ENCODE peak calls at places on chromosomes 2 and 18, in nine cellular contexts. H is tibial nerve, D is spleen, E is IMR-90, J is esophagus squamous epithelium, L is sigmoid colon, C is Peyer's patch, B is GM12878, O is breast epithelium. N is an unnamed sample. For H3K9me3, the result is how much of the 10 kb centered on the place peaks cover.

GRCh38 chr2:66874411-66874810 is 439.5 kb downstream of the MEIS1 start:
- DNase-seq in H (no peak), D (no peak), C (no peak), L (no peak), B (no peak), O (no peak), J (no peak), E (peak), N (no peak)

GRCh38 chr2:46824611-46825010 is 91.0 kb downstream of the MCFD2 start:
- DNase-seq in H (no peak), E (no peak), L (no peak), J (no peak), D (no peak), O (no peak), B (no peak), C (no peak), N (no peak)

GRCh38 chr18:72830109-72830508 is 37.7 kb downstream of the NETO1 start:
- DNase-seq in O (no peak), D (no peak), C (no peak), E (no peak), H (no peak), B (no peak), L (no peak), J (no peak), N (no peak)

GRCh38 chr2:152234277-152234676 is 58.7 kb upstream of the STAM2 start:
- DNase-seq in L (no peak), D (no peak), B (no peak), O (no peak), H (no peak), C (no peak), E (no peak), J (no peak), N (no peak)

GRCh38 chr2:19819097-19820065 is 82.4 kb downstream of the TTC32 start:
- DNase-seq in J (no peak), H (no peak), O (no peak), L (no peak), E (peak), B (no peak), C (no peak), D (no peak), N (no peak)

GRCh38 chr2:143165291-143165690 is 36.1 kb downstream of the ARHGAP15 start:
- DNase-seq in H (no peak), O (no peak), E (no peak), B (no peak), L (no peak), J (no peak), D (no peak), C (no peak), N (no peak)

GRCh38 chr2:105344704-105345345 is 7.5 kb downstream of the C2orf49 start:
- DNase-seq in H (no peak), D (no peak), L (no peak), J (no peak), B (no peak), C (no peak), O (no peak), E (peak), N (no peak)

GRCh38 chr2:118224144-118224887 is 136.0 kb downstream of the INSIG2 start:
- DNase-seq in D (peak), J (no peak), L (no peak), E (no peak), B (no peak), O (no peak), H (no peak), C (peak), N (no peak)

GRCh38 chr2:151922845-151923666 is 94.8 kb upstream of the ARL5A start:
- DNase-seq in E (no peak), L (peak), H (peak), O (no peak), J (peak), D (peak), C (peak), B (no peak), N (no peak)

GRCh38 chr2:217826505-217826904 is 176.3 kb downstream of the TNS1 start:
- DNase-seq in H (peak), L (peak), D (no peak), B (no peak), O (no peak), E (no peak), J (no peak), C (no peak), N (no peak)

GRCh38 chr2:66443977-66444855 is 9.3 kb downstream of the MEIS1 start:
- DNase-seq in J (no peak), E (peak), H (no peak), L (peak), B (no peak), C (no peak), O (no peak), D (no peak), N (peak)

GRCh38 chr18:75137346-75137877 is 71.5 kb downstream of the PTGR3 start:
- DNase-seq in J (no peak), H (no peak), E (no peak), B (no peak), D (peak), O (no peak), C (no peak), L (no peak), N (no peak)

GRCh38 chr2:68190991-68191731 is 33.5 kb downstream of the PNO1 start:
- DNase-seq in O (no peak), H (no peak), C (no peak), B (no peak), J (no peak), E (peak), L (no peak), D (no peak), N (no peak)

GRCh38 chr2:84212611-84213314 is 246.3 kb downstream of the SUCLG1 start:
- DNase-seq in J (no peak), H (no peak), E (no peak), D (no peak), B (peak), C (no peak), L (no peak), O (no peak), N (no peak)

GRCh38 chr2:65565681-65566080 is 133.3 kb upstream of the SPRED2 start:
- DNase-seq in H (no peak), L (no peak), C (no peak), D (peak), E (no peak), J (no peak), O (no peak), B (no peak), N (no peak)

GRCh38 chr2:1208522-1208921 is 204.7 kb upstream of the TPO start:
- DNase-seq in J (no peak), O (no peak), E (no peak), D (no peak), B (no peak), H (no peak), L (no peak), C (no peak), N (no peak)

GRCh38 chr2:8552264-8552913 is 129.5 kb upstream of the ID2 start:
- DNase-seq in J (no peak), H (no peak), O (no peak), E (no peak), D (peak), B (no peak), L (peak), C (peak), N (peak)

GRCh38 chr18:5294113-5294617 is 1.4 kb downstream of the ZBTB14 start:
- DNase-seq in D (no peak), O (peak), L (peak), H (peak), C (peak), J (peak), E (peak), B (no peak), N (no peak)

GRCh38 chr18:6022089-6022444 is 126.7 kb upstream of the TMEM200C start:
- DNase-seq in D (no peak), C (no peak), E (peak), L (no peak), O (no peak), J (no peak), B (no peak), H (no peak), N (no peak)

GRCh38 chr18:32429427-32429826 is 41.3 kb downstream of the GAREM1 start:
- DNase-seq in O (no peak), J (no peak), H (no peak), E (no peak), L (no peak), C (no peak), B (no peak), D (no peak), N (no peak)

GRCh38 chr2:119248311-119248710 is 24.7 kb downstream of the STEAP3 start:
- DNase-seq in C (no peak), H (no peak), J (no peak), E (peak), L (no peak), O (no peak), B (no peak), D (no peak), N (no peak)

GRCh38 chr2:15041429-15041837 is 408.9 kb downstream of the LRATD1 start:
- DNase-seq in L (no peak), B (no peak), E (peak), H (peak), D (no peak), C (no peak), O (no peak), J (no peak), N (no peak)

GRCh38 chr2:101720732-101721131 is 23.2 kb downstream of the MAP4K4 start:
- DNase-seq in J (no peak), E (no peak), H (no peak), O (no peak), C (no peak), B (no peak), D (no peak), L (no peak), N (no peak)

GRCh38 chr2:121075006-121075545 is 209.9 kb downstream of the TFCP2L1 start:
- DNase-seq in D (no peak), B (peak), O (no peak), H (no peak), L (peak), E (peak), C (no peak), J (no peak), N (peak)

GRCh38 chr2:100114011-100114433 is 28.4 kb downstream of the AFF3 start:
- DNase-seq in D (no peak), B (no peak), H (no peak), C (no peak), O (no peak), L (no peak), E (no peak), J (no peak), N (no peak)

GRCh38 chr18:48323151-48323550 is 86.0 kb downstream of the ZBTB7C start:
- DNase-seq in B (no peak), J (no peak), H (no peak), D (no peak), O (no peak), E (no peak), C (no peak), L (no peak), N (no peak)

GRCh38 chr18:26768388-26768787 is 97.1 kb downstream of the AQP4 start:
- DNase-seq in B (no peak), H (no peak), L (no peak), J (no peak), O (no peak), C (no peak), E (no peak), D (no peak), N (no peak)

GRCh38 chr2:156110890-156111289 is 221.6 kb downstream of the NR4A2 start:
- DNase-seq in C (peak), L (no peak), O (no peak), E (no peak), H (no peak), J (no peak), D (no peak), B (no peak), N (no peak)

GRCh38 chr2:152115952-152116351 is 17.1 kb upstream of the CACNB4 start:
- DNase-seq in C (no peak), L (no peak), D (no peak), H (no peak), E (no peak), B (no peak), O (no peak), J (no peak), N (no peak)

GRCh38 chr2:133262888-133263287 is 305.4 kb downstream of the NCKAP5 start:
- DNase-seq in E (no peak), D (no peak), J (no peak), C (no peak), B (no peak), L (no peak), O (no peak), H (no peak), N (no peak)

GRCh38 chr18:24726727-24727539 is 266.5 kb downstream of the HRH4 start:
- DNase-seq in C (peak), H (no peak), O (peak), B (no peak), J (no peak), D (no peak), L (peak), E (peak), N (peak)

GRCh38 chr2:141941224-141941714 is 189.5 kb downstream of the LRP1B start:
- DNase-seq in L (no peak), O (no peak), D (no peak), B (no peak), C (no peak), J (no peak), E (no peak), H (no peak), N (no peak)

GRCh38 chr2:96506907-96507240 is 1.7 kb upstream of the NEURL3 start:
- DNase-seq in B (no peak), H (no peak), O (peak), J (no peak), L (no peak), C (no peak), D (no peak), E (no peak), N (no peak)

GRCh38 chr2:96506016-96506906 is 1.1 kb upstream of the NEURL3 start:
- DNase-seq in O (peak), L (no peak), H (no peak), J (no peak), C (peak), B (no peak), E (no peak), D (no peak), N (no peak)

GRCh38 chr2:96502891-96503636 is 2.1 kb downstream of the NEURL3 start:
- DNase-seq in C (no peak), E (no peak), D (peak), L (no peak), H (no peak), O (no peak), B (no peak), J (no peak), N (peak)

GRCh38 chr2:96503637-96504243 is 1.4 kb downstream of the NEURL3 start:
- DNase-seq in J (no peak), B (no peak), O (peak), H (no peak), L (no peak), E (no peak), C (no peak), D (peak), N (no peak)

GRCh38 chr2:96505231-96505889 is at the start of gene NEURL3:
- DNase-seq in O (peak), B (no peak), J (no peak), H (no peak), C (no peak), D (no peak), E (peak), L (no peak), N (no peak)
- TF ChIP-seq POLR2A in O (no peak), B (no peak), J (no peak), H (no peak), C (peak), D (no peak), E (no peak), L (no peak), N (no peak)

GRCh38 chr2:174516495-174517378 is 29.9 kb upstream of the GPR155 start:
- DNase-seq in B (no peak), C (no peak), J (no peak), L (no peak), D (no peak), O (no peak), H (no peak), E (no peak), N (no peak)

GRCh38 chr2:174510583-174511189 is 23.9 kb upstream of the GPR155 start:
- DNase-seq in D (no peak), J (no peak), H (no peak), E (peak), O (no peak), B (no peak), C (no peak), L (no peak), N (no peak)

GRCh38 chr2:174511580-174512260 is 24.9 kb upstream of the GPR155 start:
- DNase-seq in C (no peak), J (no peak), H (no peak), B (no peak), L (no peak), O (no peak), D (no peak), E (no peak), N (no peak)

DNA sequence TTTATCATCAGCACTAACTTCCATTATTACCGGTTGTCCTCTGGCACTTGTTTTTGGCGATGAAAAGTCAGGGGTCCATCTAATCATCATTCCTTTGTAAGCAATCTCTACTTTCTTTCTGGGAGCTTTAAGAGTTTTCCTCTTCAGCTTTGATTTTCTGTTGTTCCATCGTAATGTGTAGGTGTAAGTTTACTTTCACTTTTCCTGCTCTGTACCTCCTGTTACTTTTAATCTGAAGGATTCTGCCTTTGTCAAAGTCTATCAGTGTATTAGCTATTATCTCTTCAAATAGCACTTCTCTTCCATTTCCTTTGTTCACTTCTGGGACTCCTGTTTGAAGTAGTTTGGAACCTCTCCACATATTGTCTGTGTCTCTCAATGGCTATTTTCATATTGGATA is 25.5 kb upstream of the GPR155 start:
- DNase-seq in L (no peak), C (no peak), B (no peak), O (no peak), H (no peak), J (no peak), D (no peak), E (no peak), N (no peak)
- H3K9me3 ChIP-seq in L (under half), C (under half), B (under half), O (under half), H (under half), J (under half), D (under half), E (under half), N (under half)

GRCh38 chr2:107804608-107805498 is 21.8 kb upstream of the RGPD4 start:
- DNase-seq in E (no peak), H (no peak), O (no peak), B (no peak), D (no peak), L (no peak), J (no peak), C (no peak), N (no peak)

GRCh38 chr2:107808986-107809385 is 17.7 kb upstream of the RGPD4 start:
- DNase-seq in C (no peak), L (no peak), H (no peak), D (no peak), B (no peak), O (no peak), E (no peak), J (no peak), N (no peak)

GRCh38 chr2:107810734-107811133 is 16.0 kb upstream of the RGPD4 start:
- DNase-seq in J (no peak), E (no peak), C (no peak), B (no peak), O (no peak), D (no peak), L (no peak), H (no peak), N (no peak)

GRCh38 chr2:107809835-107810234 is 16.9 kb upstream of the RGPD4 start:
- DNase-seq in L (no peak), D (no peak), E (no peak), J (no peak), O (no peak), B (no peak), C (no peak), H (no peak), N (no peak)

DNA sequence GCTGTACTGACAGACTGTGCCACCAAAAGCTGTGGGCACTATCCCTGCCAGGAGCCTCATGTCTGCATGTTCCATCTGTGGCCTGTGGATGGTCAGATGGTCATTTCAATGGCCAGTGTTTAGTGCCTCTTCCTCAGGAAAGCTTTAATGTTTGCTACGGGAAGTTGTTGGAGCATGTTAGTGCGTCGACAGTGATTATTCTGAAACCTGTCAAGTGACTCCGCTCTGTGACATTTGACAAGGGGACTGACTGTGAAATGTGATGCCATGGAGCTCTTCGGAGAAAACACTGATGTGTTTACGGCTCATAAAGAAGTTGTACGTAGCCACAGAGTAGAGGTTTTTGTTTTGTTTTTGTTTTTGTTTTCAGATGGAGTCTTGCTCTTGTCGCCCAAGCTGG is 18.7 kb upstream of the RGPD4 start:
- DNase-seq in C (no peak), J (no peak), B (no peak), L (no peak), E (no peak), D (no peak), O (no peak), H (no peak), N (no peak)
- H3K4me3 ChIP-seq in C (no peak), J (no peak), B (no peak), L (no peak), E (no peak), D (no peak), O (no peak), H (no peak), N (no peak)

GRCh38 chr2:215364157-215365155 is 52.6 kb downstream of the ATIC start:
- DNase-seq in L (no peak), H (no peak), J (no peak), B (no peak), C (no peak), O (no peak), E (peak), D (no peak), N (no peak)
- TF ChIP-seq POLR2A in L (no peak), H (no peak), J (no peak), B (no peak), C (no peak), O (no peak), E (no peak), D (no peak), N (no peak)

GRCh38 chr2:185221-185620 is 78.6 kb downstream of the SH3YL1 start:
- DNase-seq in J (no peak), E (no peak), L (no peak), B (no peak), C (no peak), O (no peak), H (no peak), D (no peak), N (no peak)
- H3K9me3 ChIP-seq in J (under half), E (under half), L (under half), B (under half), C (under half), O (under half), H (under half), D (under half), N (under half)

GRCh38 chr18:33572022-33572421 is 6.0 kb upstream of the ASXL3 start:
- DNase-seq in H (no peak), O (no peak), J (no peak), L (no peak), D (no peak), E (no peak), C (no peak), B (no peak), N (no peak)

GRCh38 chr18:33573193-33573592 is 4.8 kb upstream of the ASXL3 start:
- DNase-seq in O (no peak), L (no peak), E (no peak), D (no peak), H (no peak), J (no peak), B (no peak), C (no peak), N (no peak)

GRCh38 chr18:33562741-33563140 is 15.3 kb upstream of the ASXL3 start:
- DNase-seq in O (no peak), D (no peak), B (no peak), L (no peak), J (no peak), E (no peak), H (no peak), C (no peak), N (no peak)

GRCh38 chr18:33567705-33568104 is 10.3 kb upstream of the ASXL3 start:
- DNase-seq in E (no peak), H (no peak), J (no peak), O (no peak), D (no peak), C (no peak), B (no peak), L (no peak), N (no peak)
- H3K4me3 ChIP-seq in E (no peak), H (no peak), J (no peak), O (no peak), D (no peak), C (no peak), B (no peak), L (no peak), N (no peak)

GRCh38 chr2:170013802-170014551 is 164.0 kb upstream of the MYO3B start:
- DNase-seq in C (no peak), J (no peak), B (no peak), L (no peak), D (no peak), H (no peak), E (peak), O (no peak), N (no peak)
- TF ChIP-seq POLR2A in C (no peak), J (no peak), B (no peak), L (no peak), D (no peak), H (no peak), E (no peak), O (no peak), N (no peak)

GRCh38 chr2:61437170-61437569 is 33.7 kb downstream of the USP34 start:
- DNase-seq in B (no peak), C (no peak), E (no peak), O (no peak), L (no peak), H (no peak), J (no peak), D (no peak), N (no peak)
- H3K9me3 ChIP-seq in B (under half), C (under half), E (under half), O (under half), L (under half), H (under half), J (under half), D (under half), N (under half)